ENCODE peak calls at places on chromosomes 5 and 9, in six cellular contexts. Y is GM23338, P is psoas muscle, R is left ventricle myocardium inferior, E is colonic mucosa, Q is type B pancreatic cell. D is an unnamed sample.

GRCh38 chr9:81650836-81651545 is 38.4 kb downstream of the TLE1 start:
- DNase-seq in R (no peak), Q (no peak), P (no peak), E (no peak), Y (no peak), D (no peak)

GRCh38 chr5:4531756-4532704 is 608.1 kb upstream of the ADAMTS16 start:
- DNase-seq in E (no peak), Q (no peak), P (no peak), R (no peak), Y (no peak), D (no peak)

GRCh38 chr9:130522233-130522808 is 57.1 kb upstream of the FUBP3 start:
- DNase-seq in Y (peak; percentile 87), E (no peak), P (no peak), R (no peak), Q (no peak), D (no peak)

GRCh38 chr9:130283514-130284248 is 18.1 kb downstream of the HMCN2 start:
- DNase-seq in P (no peak), E (no peak), R (no peak), Y (no peak), Q (no peak), D (no peak)

GRCh38 chr5:50794812-50795211 is 128.4 kb downstream of the PARP8 start:
- DNase-seq in Q (no peak), R (no peak), E (peak; percentile 66), Y (no peak), P (no peak), D (no peak)

GRCh38 chr5:148005788-148006520 is 57.8 kb upstream of the SPINK5 start:
- DNase-seq in R (no peak), P (no peak), Q (no peak), E (no peak), Y (peak; percentile 92), D (no peak)

GRCh38 chr9:24765025-24765756 is 219.5 kb upstream of the IZUMO3 start:
- DNase-seq in P (peak; percentile 28), R (no peak), E (no peak), Y (no peak), Q (no peak), D (no peak)

GRCh38 chr5:87829214-87829551 is 416.5 kb upstream of the CCNH start:
- DNase-seq in Y (no peak), P (peak; percentile 74), E (no peak), Q (no peak), R (peak; percentile 48), D (peak; percentile 44)

GRCh38 chr5:41048986-41049385 is 22.2 kb downstream of the MROH2B start:
- DNase-seq in Y (no peak), R (no peak), Q (no peak), E (no peak), P (no peak), D (no peak)

GRCh38 chr9:121498150-121498486 is 1.5 kb downstream of the GGTA1 start:
- DNase-seq in P (no peak), R (peak; percentile 34), Q (no peak), E (peak; percentile 79), Y (peak; percentile 93), D (no peak)

GRCh38 chr5:73312146-73312871 is 136.3 kb downstream of the FOXD1 start:
- DNase-seq in Q (no peak), P (no peak), Y (peak; percentile 62), R (no peak), E (no peak), D (no peak)
- TF ChIP-seq CTCF in Q (no peak), P (no peak), Y (peak; percentile 29), R (no peak), E (no peak), D (no peak)

GRCh38 chr5:155260798-155261197 is 247.2 kb downstream of the KIF4B start:
- DNase-seq in Y (peak; percentile 81), R (no peak), P (no peak), E (no peak), Q (no peak), D (no peak)
- TF ChIP-seq CTCF in Y (peak; percentile 52), R (peak; percentile 39), P (no peak), E (no peak), Q (peak; percentile 52), D (no peak)

GRCh38 chr5:173329370-173330150 is 1.3 kb upstream of the STC2 start:
- DNase-seq in P (no peak), R (no peak), Q (no peak), E (no peak), Y (peak; percentile 88), D (no peak)
- TF ChIP-seq CTCF in P (no peak), R (no peak), Q (no peak), E (no peak), Y (no peak), D (no peak)

GRCh38 chr5:120446068-120446492 is 18.0 kb upstream of the PRR16 start:
- DNase-seq in E (no peak), Q (no peak), P (no peak), R (no peak), Y (no peak), D (no peak)

GRCh38 chr5:120449501-120449900 is 14.6 kb upstream of the PRR16 start:
- DNase-seq in R (no peak), E (no peak), P (no peak), Q (no peak), Y (no peak), D (no peak)

GRCh38 chr5:120450910-120451309 is 13.2 kb upstream of the PRR16 start:
- DNase-seq in R (no peak), Y (no peak), E (no peak), P (peak; percentile 46), Q (no peak), D (no peak)

GRCh38 chr5:120446896-120447295 is 17.2 kb upstream of the PRR16 start:
- DNase-seq in E (no peak), P (no peak), R (no peak), Q (no peak), Y (no peak), D (no peak)

GRCh38 chr5:120447706-120448239 is 16.3 kb upstream of the PRR16 start:
- DNase-seq in P (no peak), Q (no peak), Y (no peak), E (no peak), R (no peak), D (no peak)
- TF ChIP-seq CTCF in P (no peak), Q (no peak), Y (no peak), E (no peak), R (no peak), D (no peak)

D was measured in omental fat pad.